ENCODE peak calls at places on chromosomes 3 and 15, in eight cellular contexts. One of them, this sample, is unnamed.

GRCh38 chr15:62506217-62506805 is 341.2 kb upstream of the C2CD4B start:
- DNase-seq in Peyer's patch: no peak
- DNase-seq in IMR-90: peak
- DNase-seq in A549: peak
- DNase-seq in kidney: no peak
- DNase-seq in progenitor cell of endocrine pancreas: no peak
- DNase-seq in foreskin fibroblast: peak
- DNase-seq in A673: peak
- DNase-seq in this sample: peak

GRCh38 chr3:136802481-136802996 is 16.4 kb upstream of the SLC35G2 start:
- DNase-seq in kidney: no peak
- DNase-seq in Peyer's patch: no peak
- DNase-seq in foreskin fibroblast: peak
- DNase-seq in progenitor cell of endocrine pancreas: no peak
- DNase-seq in A549: no peak
- DNase-seq in IMR-90: peak
- DNase-seq in A673: peak
- DNase-seq in this sample: peak

GRCh38 chr3:58292866-58293265 is 13.2 kb upstream of the RPP14 start:
- DNase-seq in A549: no peak
- DNase-seq in A673: no peak
- DNase-seq in kidney: no peak
- DNase-seq in Peyer's patch: no peak
- DNase-seq in IMR-90: no peak
- DNase-seq in foreskin fibroblast: no peak
- DNase-seq in progenitor cell of endocrine pancreas: no peak
- DNase-seq in this sample: no peak

GRCh38 chr3:60707452-60708020 is 543.7 kb downstream of the FHIT start:
- DNase-seq in Peyer's patch: no peak
- DNase-seq in A549: no peak
- DNase-seq in IMR-90: peak
- DNase-seq in progenitor cell of endocrine pancreas: no peak
- DNase-seq in kidney: no peak
- DNase-seq in A673: no peak
- DNase-seq in foreskin fibroblast: peak
- DNase-seq in this sample: peak

GRCh38 chr3:100002599-100003350 is 111.5 kb downstream of the FILIP1L start:
- DNase-seq in Peyer's patch: no peak
- DNase-seq in A673: no peak
- DNase-seq in IMR-90: peak
- DNase-seq in progenitor cell of endocrine pancreas: no peak
- DNase-seq in foreskin fibroblast: peak
- DNase-seq in A549: peak
- DNase-seq in kidney: no peak
- DNase-seq in this sample: peak

GRCh38 chr3:72976182-72976825 is 20.3 kb upstream of the PPP4R2 start:
- DNase-seq in Peyer's patch: no peak
- DNase-seq in IMR-90: peak
- DNase-seq in A673: no peak
- DNase-seq in kidney: no peak
- DNase-seq in A549: no peak
- DNase-seq in progenitor cell of endocrine pancreas: no peak
- DNase-seq in foreskin fibroblast: peak
- DNase-seq in this sample: peak

GRCh38 chr3:78967061-78967460 is 800.7 kb downstream of the ROBO1 start:
- DNase-seq in A549: no peak
- DNase-seq in Peyer's patch: no peak
- DNase-seq in A673: no peak
- DNase-seq in foreskin fibroblast: no peak
- DNase-seq in progenitor cell of endocrine pancreas: no peak
- DNase-seq in IMR-90: peak
- DNase-seq in kidney: no peak
- DNase-seq in this sample: no peak

GRCh38 chr15:64894395-64895056 is 17.2 kb upstream of the ANKDD1A start:
- DNase-seq in foreskin fibroblast: no peak
- DNase-seq in A549: no peak
- DNase-seq in A673: no peak
- DNase-seq in IMR-90: no peak
- DNase-seq in kidney: peak
- DNase-seq in progenitor cell of endocrine pancreas: peak
- DNase-seq in Peyer's patch: no peak
- DNase-seq in this sample: no peak

GRCh38 chr3:50714953-50715352 is 40.2 kb downstream of the DOCK3 start:
- DNase-seq in A673: peak
- DNase-seq in progenitor cell of endocrine pancreas: no peak
- DNase-seq in foreskin fibroblast: peak
- DNase-seq in IMR-90: no peak
- DNase-seq in Peyer's patch: no peak
- DNase-seq in kidney: no peak
- DNase-seq in A549: no peak
- DNase-seq in this sample: peak

GRCh38 chr3:149604125-149604851 is 53.5 kb downstream of the WWTR1 start:
- DNase-seq in kidney: no peak
- DNase-seq in A673: no peak
- DNase-seq in Peyer's patch: no peak
- DNase-seq in progenitor cell of endocrine pancreas: no peak
- DNase-seq in foreskin fibroblast: peak
- DNase-seq in IMR-90: peak
- DNase-seq in A549: no peak
- DNase-seq in this sample: no peak

GRCh38 chr15:31366169-31366734 is 39.6 kb downstream of the KLF13 start:
- DNase-seq in foreskin fibroblast: peak
- DNase-seq in A549: no peak
- DNase-seq in Peyer's patch: no peak
- DNase-seq in progenitor cell of endocrine pancreas: no peak
- DNase-seq in IMR-90: no peak
- DNase-seq in A673: peak
- DNase-seq in kidney: peak
- DNase-seq in this sample: peak

GRCh38 chr15:75947117-75947516 is 43.4 kb downstream of the FBXO22 start:
- DNase-seq in foreskin fibroblast: peak
- DNase-seq in IMR-90: peak
- DNase-seq in A673: peak
- DNase-seq in progenitor cell of endocrine pancreas: no peak
- DNase-seq in Peyer's patch: no peak
- DNase-seq in kidney: no peak
- DNase-seq in A549: no peak
- DNase-seq in this sample: peak

GRCh38 chr3:38349684-38350359 is 3.2 kb downstream of the XYLB start:
- DNase-seq in progenitor cell of endocrine pancreas: no peak
- DNase-seq in A549: no peak
- DNase-seq in A673: peak
- DNase-seq in IMR-90: peak
- DNase-seq in foreskin fibroblast: peak
- DNase-seq in Peyer's patch: no peak
- DNase-seq in kidney: no peak
- DNase-seq in this sample: peak

GRCh38 chr3:51934991-51935885 is 6.5 kb downstream of the RRP9 start:
- DNase-seq in A549: no peak
- DNase-seq in progenitor cell of endocrine pancreas: no peak
- DNase-seq in IMR-90: no peak
- DNase-seq in Peyer's patch: no peak
- DNase-seq in A673: no peak
- DNase-seq in foreskin fibroblast: no peak
- DNase-seq in kidney: no peak
- DNase-seq in this sample: no peak

GRCh38 chr3:101719604-101720185 is 4.7 kb upstream of the CEP97 start:
- DNase-seq in A673: no peak
- DNase-seq in Peyer's patch: no peak
- DNase-seq in foreskin fibroblast: peak
- DNase-seq in IMR-90: no peak
- DNase-seq in A549: no peak
- DNase-seq in kidney: no peak
- DNase-seq in progenitor cell of endocrine pancreas: no peak
- DNase-seq in this sample: no peak
- TF ChIP-seq CTCF in A673: no peak
- TF ChIP-seq CTCF in Peyer's patch: no peak
- TF ChIP-seq CTCF in foreskin fibroblast: no peak
- TF ChIP-seq CTCF in IMR-90: no peak
- TF ChIP-seq CTCF in A549: no peak
- TF ChIP-seq CTCF in kidney: no peak
- TF ChIP-seq CTCF in progenitor cell of endocrine pancreas: no peak
- TF ChIP-seq CTCF in this sample: no peak

GRCh38 chr15:39833515-39833981 is 50.9 kb upstream of the FSIP1 start:
- DNase-seq in foreskin fibroblast: peak
- DNase-seq in kidney: no peak
- DNase-seq in A549: no peak
- DNase-seq in A673: peak
- DNase-seq in IMR-90: peak
- DNase-seq in Peyer's patch: no peak
- DNase-seq in progenitor cell of endocrine pancreas: no peak
- DNase-seq in this sample: peak

GRCh38 chr15:39830166-39830565 is 47.5 kb upstream of the FSIP1 start:
- DNase-seq in A673: no peak
- DNase-seq in progenitor cell of endocrine pancreas: no peak
- DNase-seq in Peyer's patch: no peak
- DNase-seq in A549: no peak
- DNase-seq in foreskin fibroblast: no peak
- DNase-seq in kidney: no peak
- DNase-seq in IMR-90: no peak
- DNase-seq in this sample: no peak

GRCh38 chr15:39837454-39837853 is 54.8 kb upstream of the FSIP1 start:
- DNase-seq in IMR-90: no peak
- DNase-seq in progenitor cell of endocrine pancreas: no peak
- DNase-seq in A673: no peak
- DNase-seq in A549: no peak
- DNase-seq in kidney: no peak
- DNase-seq in foreskin fibroblast: no peak
- DNase-seq in Peyer's patch: no peak
- DNase-seq in this sample: no peak

GRCh38 chr15:39834256-39834655 is 51.6 kb upstream of the FSIP1 start:
- DNase-seq in kidney: no peak
- DNase-seq in A673: peak
- DNase-seq in IMR-90: peak
- DNase-seq in progenitor cell of endocrine pancreas: no peak
- DNase-seq in Peyer's patch: no peak
- DNase-seq in A549: no peak
- DNase-seq in foreskin fibroblast: peak
- DNase-seq in this sample: peak

DNA sequence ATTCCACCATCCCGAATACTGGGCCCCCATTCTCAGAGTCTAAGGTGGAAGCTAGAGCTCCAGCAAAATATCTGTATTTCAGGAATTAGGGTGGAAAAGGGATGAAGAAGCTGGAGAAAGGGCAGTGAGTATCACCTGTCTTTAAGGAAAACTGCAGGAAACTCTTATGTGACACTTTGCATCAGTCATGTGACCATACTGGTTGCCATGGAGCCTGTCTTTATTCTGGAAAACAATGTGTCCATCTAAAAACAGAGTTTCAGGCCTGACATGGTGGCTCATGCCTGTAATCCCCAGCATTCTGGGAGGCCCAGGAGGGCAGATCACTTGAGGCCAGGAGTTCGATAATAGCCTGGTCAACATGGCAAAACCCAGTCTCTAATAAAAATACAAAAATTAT is 52.9 kb upstream of the FSIP1 start:
- DNase-seq in progenitor cell of endocrine pancreas: no peak
- DNase-seq in Peyer's patch: no peak
- DNase-seq in IMR-90: no peak
- DNase-seq in A673: no peak
- DNase-seq in foreskin fibroblast: no peak
- DNase-seq in A549: no peak
- DNase-seq in kidney: no peak
- DNase-seq in this sample: no peak
- TF ChIP-seq CTCF in progenitor cell of endocrine pancreas: no peak
- TF ChIP-seq CTCF in Peyer's patch: no peak
- TF ChIP-seq CTCF in IMR-90: no peak
- TF ChIP-seq CTCF in A673: no peak
- TF ChIP-seq CTCF in foreskin fibroblast: no peak
- TF ChIP-seq CTCF in A549: no peak
- TF ChIP-seq CTCF in kidney: no peak
- TF ChIP-seq CTCF in this sample: no peak

DNA sequence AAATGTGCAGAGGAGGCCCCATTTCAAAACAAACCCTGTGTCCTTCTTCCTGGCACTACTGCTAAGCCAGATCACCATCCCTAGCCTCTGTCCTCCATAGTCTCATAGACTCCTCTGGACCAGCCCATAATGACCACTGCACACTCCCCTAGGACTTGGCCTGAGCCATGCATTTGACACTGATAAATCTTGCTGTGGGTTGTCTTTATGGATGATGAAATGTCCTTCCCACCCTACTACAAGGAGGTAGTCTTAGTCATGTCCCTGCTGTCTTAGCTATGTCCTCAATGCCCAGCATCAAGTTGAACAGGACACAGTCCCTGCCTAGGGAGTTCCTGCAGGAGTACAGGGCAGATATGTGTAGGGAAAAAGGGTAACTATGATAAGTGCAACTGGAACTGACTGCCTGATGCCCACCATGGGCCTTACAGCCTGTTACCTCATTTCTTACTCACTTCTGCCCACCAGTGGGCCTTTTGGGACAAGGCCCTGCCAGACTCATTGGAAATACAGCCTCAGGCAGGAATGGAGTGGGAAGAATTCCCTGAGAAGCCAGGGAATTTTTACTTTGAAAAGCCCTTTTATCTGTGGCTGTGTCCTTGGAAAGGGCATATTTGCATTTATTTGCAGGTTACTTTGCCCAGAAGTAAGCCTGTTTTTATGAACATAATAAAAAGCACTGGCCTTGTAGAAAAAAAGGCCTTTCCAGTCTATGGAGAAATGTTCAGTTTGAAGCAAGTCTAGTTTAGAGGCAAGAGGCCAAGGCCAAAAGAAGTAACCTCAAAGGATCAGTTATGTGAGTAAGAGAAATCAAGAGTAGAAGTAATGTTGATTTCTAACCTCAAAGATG is 199.6 kb upstream of the EIF1B start:
- DNase-seq in A673: no peak
- DNase-seq in A549: no peak
- DNase-seq in foreskin fibroblast: peak
- DNase-seq in Peyer's patch: no peak
- DNase-seq in IMR-90: no peak
- DNase-seq in progenitor cell of endocrine pancreas: no peak
- DNase-seq in kidney: no peak
- DNase-seq in this sample: no peak
- TF ChIP-seq CTCF in A673: peak
- TF ChIP-seq CTCF in A549: no peak
- TF ChIP-seq CTCF in foreskin fibroblast: peak
- TF ChIP-seq CTCF in Peyer's patch: no peak
- TF ChIP-seq CTCF in IMR-90: no peak
- TF ChIP-seq CTCF in progenitor cell of endocrine pancreas: peak
- TF ChIP-seq CTCF in kidney: no peak
- TF ChIP-seq CTCF in this sample: peak

DNA sequence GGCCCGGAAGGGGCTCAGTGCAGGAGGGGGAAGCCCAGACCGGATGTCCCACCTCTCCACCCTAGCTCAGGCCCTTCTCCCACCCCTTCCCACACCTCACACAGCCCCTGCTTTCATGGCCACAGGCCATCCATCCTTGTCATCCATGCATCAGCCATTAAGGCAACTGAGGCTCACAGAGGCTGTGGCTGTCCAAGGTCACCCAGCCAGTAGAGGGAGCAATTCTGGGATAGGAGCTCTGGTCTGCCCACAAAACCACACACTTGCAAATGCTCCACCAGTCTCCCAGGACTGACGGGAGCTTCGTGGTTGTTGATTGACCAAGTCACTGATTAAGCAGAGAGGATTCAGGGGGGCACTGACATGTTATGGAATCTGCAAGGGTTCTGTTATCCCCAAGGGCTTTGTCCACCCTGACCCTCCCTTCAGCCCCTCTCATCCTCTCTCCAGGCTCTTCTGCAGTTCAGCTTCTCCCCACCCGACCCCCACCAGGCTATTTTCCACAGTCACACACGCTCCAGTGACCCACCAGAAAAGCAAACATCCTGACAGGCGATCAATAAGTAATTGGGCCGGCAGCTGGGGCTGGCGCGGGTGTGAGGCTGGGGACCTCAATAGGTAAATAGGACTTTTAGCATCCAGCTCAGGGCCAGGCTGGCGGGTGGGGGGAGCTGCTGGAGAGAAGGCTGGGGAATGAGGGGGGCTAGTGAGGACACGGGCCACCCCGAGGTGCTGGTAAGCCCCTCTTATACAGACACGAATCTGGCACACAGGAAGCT is 15.0 kb downstream of the LINGO1 start:
- DNase-seq in Peyer's patch: no peak
- DNase-seq in A673: peak
- DNase-seq in progenitor cell of endocrine pancreas: peak
- DNase-seq in IMR-90: no peak
- DNase-seq in foreskin fibroblast: no peak
- DNase-seq in A549: peak
- DNase-seq in kidney: no peak
- DNase-seq in this sample: no peak
- TF ChIP-seq CTCF in Peyer's patch: peak
- TF ChIP-seq CTCF in A673: peak
- TF ChIP-seq CTCF in progenitor cell of endocrine pancreas: peak
- TF ChIP-seq CTCF in IMR-90: peak
- TF ChIP-seq CTCF in foreskin fibroblast: peak
- TF ChIP-seq CTCF in A549: peak
- TF ChIP-seq CTCF in kidney: peak
- TF ChIP-seq CTCF in this sample: peak